ENCODE peak calls at places on chromosomes 5 and 9, in eight cellular contexts. W is right lobe of liver; Q is naive thymus-derived CD4-positive, alpha-beta T cell; V is H9; Z is pancreas; G is MV-4-11; D is Calu3; M is G401. K is an unnamed sample.

GRCh38 chr5:111820072-111820471 is 63.1 kb upstream of the NREP start:
- DNase-seq in W (no peak), M (no peak), Q (no peak), Z (no peak), V (no peak), D (no peak), G (peak), K (no peak)

GRCh38 chr5:173053041-173053440 is 3.1 kb upstream of the CREBRF start:
- DNase-seq in Z (no peak), V (no peak), Q (no peak), D (no peak), M (no peak), G (no peak), W (no peak), K (no peak)

GRCh38 chr5:142922223-142922952 is 152.2 kb downstream of the ARHGAP26 start:
- DNase-seq in Z (no peak), D (no peak), W (no peak), G (peak), V (no peak), M (peak), Q (no peak), K (peak)

GRCh38 chr9:97390791-97391406 is 21.0 kb upstream of the TDRD7 start:
- DNase-seq in W (no peak), G (no peak), D (no peak), Q (no peak), M (no peak), Z (no peak), V (no peak), K (no peak)

GRCh38 chr9:115810166-115810565 is 343.4 kb upstream of the PAPPA start:
- DNase-seq in M (no peak), V (no peak), W (no peak), Z (no peak), D (no peak), G (no peak), Q (no peak), K (no peak)

GRCh38 chr5:60483046-60483445 is 216.9 kb downstream of the DEPDC1B start:
- DNase-seq in M (no peak), V (no peak), G (no peak), Q (no peak), Z (no peak), W (no peak), D (no peak), K (no peak)

GRCh38 chr5:76579166-76579765 is 43.9 kb downstream of the F2RL2 start:
- DNase-seq in W (no peak), Q (no peak), Z (no peak), D (no peak), V (no peak), G (peak), M (no peak), K (no peak)

GRCh38 chr9:108108802-108109448 is 619.4 kb upstream of the KLF4 start:
- DNase-seq in M (no peak), G (no peak), Q (no peak), W (no peak), Z (no peak), V (no peak), D (no peak), K (no peak)

GRCh38 chr5:51279983-51280382 is 103.3 kb upstream of the ISL1 start:
- DNase-seq in V (no peak), D (no peak), Q (no peak), Z (no peak), G (no peak), W (no peak), M (peak), K (no peak)

GRCh38 chr5:80654054-80654390 is 430 bp upstream of the MSH3 start:
- DNase-seq in Z (no peak), M (no peak), W (peak), V (peak), G (peak), D (peak), Q (no peak), K (peak)

GRCh38 chr5:12133520-12133919 is 229.3 kb upstream of the CTNND2 start:
- DNase-seq in Q (no peak), G (no peak), Z (no peak), W (no peak), M (no peak), D (no peak), V (no peak), K (no peak)

GRCh38 chr5:18789216-18789615 is 1155.0 kb downstream of the TAF11L14 start:
- DNase-seq in W (no peak), M (no peak), V (no peak), G (no peak), Q (no peak), Z (no peak), D (no peak), K (no peak)

GRCh38 chr9:15249042-15249818 is 57.8 kb downstream of the TTC39B start:
- DNase-seq in Z (no peak), D (no peak), M (peak), Q (no peak), V (no peak), W (no peak), G (no peak), K (no peak)

GRCh38 chr5:383621-384020 is 59.4 kb upstream of the EXOC3 start:
- DNase-seq in V (no peak), G (no peak), Q (no peak), Z (no peak), D (no peak), W (no peak), M (no peak), K (no peak)

GRCh38 chr5:175823731-175824525 is 47.5 kb upstream of the CPLX2 start:
- DNase-seq in Z (no peak), D (no peak), G (no peak), M (no peak), W (no peak), V (peak), Q (no peak), K (no peak)

GRCh38 chr9:36864491-36865410 is 169.3 kb downstream of the PAX5 start:
- DNase-seq in V (peak), Z (no peak), G (no peak), Q (no peak), M (no peak), D (no peak), W (peak), K (no peak)

GRCh38 chr9:137534256-137535119 is 15.7 kb downstream of the PNPLA7 start:
- DNase-seq in Q (no peak), V (peak), G (peak), W (no peak), Z (peak), D (peak), M (peak), K (peak)

GRCh38 chr5:103589416-103590175 is 27.0 kb upstream of the NUDT12 start:
- DNase-seq in Z (no peak), Q (no peak), G (no peak), V (no peak), D (no peak), W (no peak), M (no peak), K (no peak)

GRCh38 chr5:74660146-74660545 is 19.6 kb upstream of the ENC1 start:
- DNase-seq in M (no peak), Q (no peak), W (no peak), V (no peak), Z (no peak), G (no peak), D (no peak), K (no peak)

GRCh38 chr9:91903126-91903911 is 46.7 kb downstream of the ROR2 start:
- DNase-seq in V (no peak), D (no peak), M (peak), Q (no peak), G (peak), W (peak), Z (no peak), K (peak)

GRCh38 chr5:119363271-119363670 is 7.5 kb downstream of the TNFAIP8 start:
- DNase-seq in Z (no peak), W (no peak), D (no peak), G (no peak), M (no peak), Q (no peak), V (no peak), K (no peak)

GRCh38 chr5:131679911-131680310 is 44.9 kb upstream of the RAPGEF6 start:
- DNase-seq in Z (no peak), G (peak), Q (no peak), V (no peak), D (no peak), W (no peak), M (no peak), K (no peak)

GRCh38 chr5:14366763-14367162 is 214.8 kb upstream of the OTULINL start:
- DNase-seq in M (no peak), W (no peak), Q (no peak), G (no peak), D (no peak), V (no peak), Z (no peak), K (no peak)

GRCh38 chr5:167743685-167744084 is 547.8 kb upstream of the WWC1 start:
- DNase-seq in M (no peak), Z (peak), W (no peak), D (peak), G (no peak), V (no peak), Q (no peak), K (peak)

GRCh38 chr9:114371986-114372917 is 15.5 kb downstream of the AKNA start:
- DNase-seq in M (no peak), Z (no peak), D (no peak), G (peak), Q (no peak), W (peak), V (no peak), K (no peak)

GRCh38 chr9:129400001-129400970 is 220.6 kb downstream of the C9orf50 start:
- DNase-seq in D (no peak), G (no peak), V (no peak), Q (no peak), W (peak), M (no peak), Z (no peak), K (no peak)

GRCh38 chr9:106731910-106732309 is 131.1 kb upstream of the ZNF462 start:
- DNase-seq in D (no peak), W (no peak), Z (no peak), V (no peak), M (no peak), Q (no peak), G (no peak), K (no peak)

GRCh38 chr9:16031486-16031885 is 478.6 kb downstream of the CCDC171 start:
- DNase-seq in W (no peak), M (no peak), G (no peak), Q (no peak), Z (no peak), D (no peak), V (no peak), K (no peak)

GRCh38 chr9:22119537-22120167 is 110.5 kb upstream of the CDKN2B start:
- DNase-seq in Q (no peak), V (no peak), M (peak), Z (no peak), W (no peak), D (peak), G (peak), K (no peak)

GRCh38 chr5:142600092-142600491 is 85.8 kb downstream of the FGF1 start:
- DNase-seq in D (no peak), Q (no peak), M (no peak), G (no peak), V (no peak), W (no peak), Z (no peak), K (no peak)

GRCh38 chr9:135822383-135822755 is 85.0 kb downstream of the CAMSAP1 start:
- DNase-seq in D (no peak), W (no peak), M (no peak), G (no peak), Z (no peak), V (no peak), Q (no peak), K (no peak)

GRCh38 chr5:82405618-82406199 is 127.6 kb upstream of the RPS23 start:
- DNase-seq in M (no peak), D (no peak), Z (no peak), Q (no peak), G (peak), V (no peak), W (no peak), K (no peak)

GRCh38 chr5:93145767-93146166 is 435.3 kb downstream of the NR2F1-AS1 start:
- DNase-seq in Q (no peak), G (no peak), W (no peak), D (no peak), M (no peak), V (no peak), Z (no peak), K (no peak)